ENCODE peak calls at places on chromosomes 3 and 15, in eight cellular contexts. A is activated CD8-positive, alpha-beta T cell treated with anti-CD3 and anti-CD28 coated beads for 36 hours; D is fibroblast of the aortic adventitia; J is HFFc6; M is tibial artery; Q is AG09309; V is HFF-Myc; P is NB4. H is an unnamed sample.

GRCh38 chr3:100548053-100548452 is 55.6 kb downstream of the TMEM45A start:
- DNase-seq in A (no peak), D (no peak), J (no peak), M (no peak), Q (no peak), V (no peak), P (no peak), H (no peak)

GRCh38 chr15:85543741-85544155 is 163.3 kb downstream of the AKAP13 start:
- DNase-seq in A (peak), D (no peak), J (no peak), M (peak), Q (no peak), V (no peak), P (peak), H (no peak)

GRCh38 chr3:16768956-16769355 is 115.8 kb upstream of the PLCL2 start:
- DNase-seq in A (no peak), D (peak), J (no peak), M (no peak), Q (no peak), V (no peak), P (no peak), H (no peak)

GRCh38 chr15:66700802-66701421 is 1.1 kb upstream of the SMAD6 start:
- DNase-seq in A (peak), D (peak), J (peak), M (peak), Q (peak), V (peak), P (peak), H (peak)

GRCh38 chr15:89370120-89371077 is 35.8 kb upstream of the POLG start:
- DNase-seq in A (no peak), D (no peak), J (no peak), M (no peak), Q (no peak), V (no peak), P (peak), H (no peak)

GRCh38 chr3:108004647-108005046 is 86.2 kb downstream of the CD47 start:
- DNase-seq in A (no peak), D (no peak), J (no peak), M (no peak), Q (no peak), V (no peak), P (peak), H (no peak)

GRCh38 chr15:31975446-31976229 is 54.7 kb upstream of the CHRNA7 start:
- DNase-seq in A (peak), D (no peak), J (no peak), M (no peak), Q (no peak), V (no peak), P (peak), H (no peak)

GRCh38 chr15:59438891-59439290 is 905 bp downstream of the FAM81A start:
- DNase-seq in A (no peak), D (peak), J (no peak), M (peak), Q (no peak), V (no peak), P (no peak), H (no peak)

GRCh38 chr15:70378126-70379031 is 280.7 kb upstream of the TLE3 start:
- DNase-seq in A (no peak), D (no peak), J (no peak), M (no peak), Q (no peak), V (no peak), P (no peak), H (no peak)

GRCh38 chr3:148737104-148737525 is 39.4 kb downstream of the AGTR1 start:
- DNase-seq in A (no peak), D (no peak), J (no peak), M (no peak), Q (peak), V (no peak), P (no peak), H (no peak)

GRCh38 chr15:87619161-87619960 is 637.2 kb downstream of the NTRK3 start:
- DNase-seq in A (no peak), D (peak), J (peak), M (no peak), Q (peak), V (peak), P (no peak), H (no peak)

GRCh38 chr15:96657096-96657495 is 326.6 kb downstream of the NR2F2 start:
- DNase-seq in A (no peak), D (no peak), J (no peak), M (no peak), Q (no peak), V (no peak), P (peak), H (no peak)

GRCh38 chr3:105869982-105870381 is 1.2 kb upstream of the CBLB start:
- DNase-seq in A (no peak), D (no peak), J (no peak), M (no peak), Q (no peak), V (no peak), P (no peak), H (no peak)

GRCh38 chr3:49602877-49603411 is 48.7 kb downstream of the BSN start:
- DNase-seq in A (peak), D (no peak), J (no peak), M (no peak), Q (no peak), V (no peak), P (no peak), H (no peak)

GRCh38 chr3:197372076-197372661 is 73.8 kb upstream of the DLG1 start:
- DNase-seq in A (no peak), D (peak), J (peak), M (no peak), Q (peak), V (peak), P (no peak), H (no peak)

GRCh38 chr3:136919799-136920580 is 37.8 kb upstream of the IL20RB start:
- DNase-seq in A (no peak), D (peak), J (no peak), M (no peak), Q (no peak), V (no peak), P (peak), H (no peak)

GRCh38 chr3:107740992-107741896 is 218.5 kb downstream of the BBX start:
- DNase-seq in A (no peak), D (peak), J (peak), M (no peak), Q (no peak), V (no peak), P (peak), H (no peak)

GRCh38 chr15:40409366-40409765 is 3.8 kb downstream of the IVD start:
- DNase-seq in A (peak), D (no peak), J (no peak), M (no peak), Q (no peak), V (no peak), P (no peak), H (no peak)

GRCh38 chr15:73982251-73982962 is 9.7 kb downstream of the STOML1 start:
- DNase-seq in A (peak), D (peak), J (peak), M (peak), Q (peak), V (peak), P (no peak), H (no peak)

GRCh38 chr3:58560771-58561311 is 16.4 kb downstream of the FAM107A start:
- DNase-seq in A (peak), D (peak), J (peak), M (peak), Q (peak), V (peak), P (peak), H (peak)

GRCh38 chr3:195612075-195612800 is 28.5 kb upstream of the APOD start:
- DNase-seq in A (no peak), D (no peak), J (no peak), M (peak), Q (no peak), V (no peak), P (peak), H (no peak)

GRCh38 chr3:16810593-16811367 is 74.0 kb upstream of the PLCL2 start:
- DNase-seq in A (no peak), D (no peak), J (no peak), M (no peak), Q (no peak), V (no peak), P (no peak), H (no peak)

GRCh38 chr3:100256724-100257123 is 4.1 kb upstream of the TBC1D23 start:
- DNase-seq in A (no peak), D (peak), J (peak), M (no peak), Q (peak), V (peak), P (no peak), H (no peak)

GRCh38 chr15:83380026-83380425 is 67.1 kb upstream of the SH3GL3 start:
- DNase-seq in A (no peak), D (no peak), J (peak), M (no peak), Q (no peak), V (no peak), P (no peak), H (no peak)

GRCh38 chr15:70358011-70358819 is 260.5 kb upstream of the TLE3 start:
- DNase-seq in A (no peak), D (no peak), J (no peak), M (no peak), Q (no peak), V (no peak), P (no peak), H (no peak)

DNA sequence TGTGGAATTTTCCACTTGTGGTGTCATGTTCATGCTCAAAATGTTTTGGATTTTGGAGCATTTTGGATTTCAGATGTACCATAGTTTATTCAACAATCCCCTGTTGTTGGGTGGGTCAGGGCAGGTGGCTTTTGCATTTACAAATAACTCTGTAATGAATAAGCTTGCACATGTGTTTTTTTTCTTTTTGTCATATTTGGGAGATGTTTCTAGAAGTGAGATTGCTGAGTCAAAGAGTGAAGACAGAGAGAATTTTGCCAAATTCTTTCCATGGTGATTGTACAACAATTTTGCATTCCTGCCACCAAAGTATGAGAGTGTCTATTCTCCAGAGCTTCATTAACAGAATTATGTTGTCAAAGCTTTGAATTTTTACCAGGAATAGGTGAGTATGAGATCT is 62.5 kb upstream of the ADPGK start:
- DNase-seq in A (no peak), D (peak), J (peak), M (no peak), Q (no peak), V (no peak), P (no peak), H (no peak)
- TF ChIP-seq CTCF in A (no peak), D (no peak), J (peak), M (no peak), Q (no peak), V (no peak), P (no peak), H (peak)

DNA sequence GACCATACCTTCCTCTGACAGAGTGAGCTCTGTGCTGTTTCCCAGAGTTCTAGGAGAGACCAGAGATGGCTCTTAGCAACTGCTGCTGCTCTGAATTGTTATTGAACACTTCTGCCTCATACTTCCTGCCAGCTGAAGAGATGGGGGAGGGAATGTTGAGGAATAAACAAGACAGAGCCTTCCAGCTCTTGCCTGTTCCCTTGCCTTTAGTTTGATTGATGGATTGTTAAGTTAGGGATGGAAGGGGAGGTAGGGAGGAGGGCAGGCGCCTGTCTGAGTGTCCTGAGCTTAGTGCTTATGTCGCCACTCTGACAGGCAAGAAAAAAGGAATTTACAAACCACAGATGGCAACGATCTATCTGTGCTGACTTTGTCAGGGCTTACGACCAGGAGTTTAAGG is 42.8 kb downstream of the ZNF609 start:
- DNase-seq in A (no peak), D (peak), J (peak), M (no peak), Q (no peak), V (no peak), P (peak), H (no peak)
- TF ChIP-seq CTCF in A (no peak), D (no peak), J (no peak), M (no peak), Q (no peak), V (no peak), P (no peak), H (no peak)

DNA sequence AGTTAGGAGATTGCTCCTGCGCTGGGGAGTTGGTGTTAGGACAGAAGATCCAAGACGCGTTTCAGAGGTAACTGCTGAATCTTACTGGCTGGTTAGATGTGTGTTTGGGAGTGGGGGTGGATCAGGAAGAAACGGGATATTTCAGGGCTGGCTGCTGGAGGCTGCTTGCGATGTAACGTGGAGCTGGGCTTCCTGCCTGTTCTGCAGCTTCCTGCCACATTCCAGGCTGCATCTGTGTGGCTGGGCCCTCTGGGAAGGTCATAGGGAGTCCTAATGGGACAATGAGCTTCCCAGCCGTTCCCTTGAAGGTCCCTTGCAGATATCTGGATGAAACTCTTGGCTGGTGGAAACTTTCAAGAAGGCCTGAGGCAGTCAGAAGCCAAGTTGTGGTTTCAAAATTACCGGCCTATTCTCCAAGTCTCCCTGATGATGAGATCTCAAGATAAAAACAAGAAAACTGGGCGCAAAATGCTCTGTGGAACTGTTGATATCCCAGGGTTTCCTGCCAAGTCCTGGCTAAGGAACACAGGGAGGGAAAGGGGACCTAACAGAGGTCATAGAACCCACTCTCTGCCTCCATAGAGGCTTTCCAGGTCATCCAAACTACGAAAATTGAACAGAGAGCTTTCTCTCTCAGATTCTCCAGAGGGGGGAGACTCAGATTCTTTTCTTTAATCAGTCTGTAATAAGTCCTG is 67.0 kb downstream of the NOX5 start:
- DNase-seq in A (no peak), D (peak), J (peak), M (peak), Q (no peak), V (peak), P (no peak), H (no peak)
- TF ChIP-seq CTCF in A (no peak), D (no peak), J (no peak), M (no peak), Q (no peak), V (no peak), P (no peak), H (peak)

GRCh38 chr3:189773056-189773455 is 141.9 kb downstream of the TP63 start:
- DNase-seq in A (no peak), D (peak), J (peak), M (no peak), Q (peak), V (no peak), P (no peak), H (no peak)
- TF ChIP-seq CTCF in A (no peak), D (no peak), J (no peak), M (no peak), Q (no peak), V (no peak), P (no peak), H (no peak)

DNA sequence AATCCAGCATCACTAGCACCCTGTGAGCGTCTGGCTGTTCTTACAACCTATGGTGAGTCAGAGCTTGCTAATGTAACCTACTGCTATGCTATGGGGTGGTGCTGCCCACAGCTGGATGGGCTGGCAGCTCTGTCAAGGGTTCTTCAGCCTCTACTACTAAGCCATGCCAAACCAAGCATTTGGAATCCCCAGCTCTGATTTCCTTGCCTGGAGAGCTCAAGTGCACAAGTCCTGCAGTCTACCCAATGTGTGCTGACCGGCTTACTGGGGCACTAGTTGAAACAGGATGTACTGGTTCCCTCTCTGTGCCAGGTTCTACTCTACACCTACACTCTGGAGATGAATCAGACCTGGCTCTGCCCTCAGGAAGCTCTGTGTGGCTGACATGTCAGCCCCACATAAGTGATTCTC is 4.2 kb downstream of the TEX264 start:
- DNase-seq in A (peak), D (peak), J (peak), M (peak), Q (peak), V (no peak), P (no peak), H (no peak)
- TF ChIP-seq CTCF in A (no peak), D (no peak), J (no peak), M (no peak), Q (no peak), V (no peak), P (no peak), H (no peak)

GRCh38 chr15:98363416-98363815 is 284.9 kb upstream of the IGF1R start:
- DNase-seq in A (no peak), D (no peak), J (no peak), M (no peak), Q (no peak), V (no peak), P (no peak), H (no peak)

GRCh38 chr15:98369081-98369716 is 279.1 kb upstream of the IGF1R start:
- DNase-seq in A (no peak), D (no peak), J (no peak), M (no peak), Q (no peak), V (no peak), P (no peak), H (no peak)

GRCh38 chr15:98360031-98360430 is 288.3 kb upstream of the IGF1R start:
- DNase-seq in A (no peak), D (no peak), J (no peak), M (no peak), Q (no peak), V (no peak), P (no peak), H (no peak)

GRCh38 chr15:98358971-98359370 is 289.4 kb upstream of the IGF1R start:
- DNase-seq in A (no peak), D (no peak), J (no peak), M (no peak), Q (no peak), V (no peak), P (no peak), H (no peak)

GRCh38 chr15:98363955-98364354 is 284.4 kb upstream of the IGF1R start:
- DNase-seq in A (no peak), D (no peak), J (no peak), M (no peak), Q (no peak), V (no peak), P (no peak), H (no peak)
- TF ChIP-seq CTCF in A (no peak), D (no peak), J (no peak), M (no peak), Q (no peak), V (no peak), P (no peak), H (no peak)

GRCh38 chr3:126938520-126939346 is 44.2 kb upstream of the PLXNA1 start:
- DNase-seq in A (no peak), D (peak), J (no peak), M (peak), Q (no peak), V (no peak), P (no peak), H (no peak)

GRCh38 chr3:126937533-126938432 is 45.1 kb upstream of the PLXNA1 start:
- DNase-seq in A (no peak), D (no peak), J (no peak), M (peak), Q (no peak), V (no peak), P (no peak), H (no peak)

GRCh38 chr3:126941721-126942270 is 41.1 kb upstream of the PLXNA1 start:
- DNase-seq in A (no peak), D (no peak), J (no peak), M (peak), Q (no peak), V (no peak), P (peak), H (no peak)

GRCh38 chr3:126936853-126937395 is 46.0 kb upstream of the PLXNA1 start:
- DNase-seq in A (no peak), D (no peak), J (no peak), M (no peak), Q (no peak), V (no peak), P (no peak), H (no peak)

GRCh38 chr3:126939347-126939735 is 43.6 kb upstream of the PLXNA1 start:
- DNase-seq in A (no peak), D (peak), J (no peak), M (no peak), Q (no peak), V (no peak), P (no peak), H (no peak)
- TF ChIP-seq CTCF in A (no peak), D (no peak), J (peak), M (no peak), Q (no peak), V (no peak), P (no peak), H (peak)

GRCh38 chr3:46854543-46854942 is 8.7 kb downstream of the MYL3 start:
- DNase-seq in A (peak), D (no peak), J (no peak), M (peak), Q (no peak), V (no peak), P (no peak), H (peak)
- TF ChIP-seq CTCF in A (no peak), D (no peak), J (no peak), M (no peak), Q (no peak), V (no peak), P (no peak), H (no peak)

GRCh38 chr3:66414846-66415245 is 86.0 kb downstream of the LRIG1 start:
- DNase-seq in A (no peak), D (no peak), J (no peak), M (no peak), Q (no peak), V (no peak), P (no peak), H (no peak)

GRCh38 chr3:66411436-66411835 is 89.4 kb downstream of the LRIG1 start:
- DNase-seq in A (no peak), D (peak), J (no peak), M (no peak), Q (no peak), V (no peak), P (no peak), H (no peak)

GRCh38 chr3:66412176-66412887 is 88.5 kb downstream of the LRIG1 start:
- DNase-seq in A (no peak), D (no peak), J (no peak), M (no peak), Q (no peak), V (no peak), P (no peak), H (no peak)

GRCh38 chr3:66410976-66411375 is 89.8 kb downstream of the LRIG1 start:
- DNase-seq in A (no peak), D (no peak), J (no peak), M (no peak), Q (no peak), V (no peak), P (no peak), H (no peak)

DNA sequence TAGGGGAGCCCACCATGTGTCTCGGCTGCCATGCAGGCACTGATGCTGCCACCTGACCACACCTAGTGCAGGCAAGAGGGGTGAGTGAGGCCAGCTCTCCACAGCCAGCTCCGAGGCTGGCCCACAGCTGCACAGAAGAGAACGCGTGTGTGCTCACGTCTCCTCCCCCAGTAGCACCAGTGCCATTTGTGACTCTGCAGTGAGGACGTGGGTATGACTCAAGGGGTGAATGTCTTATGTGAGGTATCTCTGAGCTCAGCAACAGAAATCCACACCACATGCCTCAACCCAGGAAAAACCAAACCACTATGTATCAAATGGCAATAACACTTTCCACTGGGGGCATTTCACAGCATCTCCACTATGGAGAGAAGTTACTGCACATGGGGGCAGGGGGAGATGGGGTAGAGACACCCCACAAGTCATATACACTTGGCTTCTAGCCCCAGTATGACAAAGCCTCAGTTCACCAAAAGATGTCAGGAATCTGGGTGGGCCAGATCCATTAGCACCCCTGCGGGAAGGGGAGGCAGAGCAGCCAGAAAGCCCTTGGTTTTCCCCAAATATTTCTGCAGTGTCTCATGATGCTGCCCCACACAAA is 87.6 kb downstream of the LRIG1 start:
- DNase-seq in A (no peak), D (peak), J (peak), M (no peak), Q (peak), V (peak), P (no peak), H (no peak)
- TF ChIP-seq CTCF in A (no peak), D (peak), J (peak), M (no peak), Q (peak), V (no peak), P (no peak), H (no peak)

H was measured in chondrocyte.